ENCODE peak calls at places on chromosome 11, in six cellular contexts. J is transverse colon, B is GM23338, I is HL-60, T is upper lobe of left lung, N is H1. A is an unnamed sample.

GRCh38 chr11:96500440-96500839 is 110.6 kb downstream of the JRKL start:
- DNase-seq in J (no peak), B (no peak), I (no peak), T (no peak), N (no peak), A (no peak)

GRCh38 chr11:44618561-44619425 is 53.3 kb downstream of the CD82 start:
- DNase-seq in J (peak), B (no peak), I (no peak), T (no peak), N (peak), A (peak)

GRCh38 chr11:47864910-47865309 is 16.8 kb upstream of the NUP160 start:
- DNase-seq in J (no peak), B (no peak), I (no peak), T (no peak), N (no peak), A (no peak)

GRCh38 chr11:57434640-57435546 is 8.0 kb upstream of the SLC43A3 start:
- DNase-seq in J (no peak), B (no peak), I (peak), T (no peak), N (no peak), A (no peak)

GRCh38 chr11:46337626-46338345 is 9.5 kb upstream of the DGKZ start:
- DNase-seq in J (no peak), B (no peak), I (no peak), T (no peak), N (no peak), A (no peak)

GRCh38 chr11:6655790-6656580 is at the start of gene DCHS1:
- DNase-seq in J (peak), B (peak), I (no peak), T (peak), N (peak), A (no peak)

GRCh38 chr11:86486261-86487030 is 111.8 kb downstream of the CCDC81 start:
- DNase-seq in J (no peak), B (no peak), I (no peak), T (peak), N (no peak), A (no peak)

GRCh38 chr11:48024635-48025071 is 44.3 kb downstream of the PTPRJ start:
- DNase-seq in J (no peak), B (no peak), I (no peak), T (no peak), N (no peak), A (no peak)

GRCh38 chr11:17736921-17737817 is 2.6 kb downstream of the KCNC1 start:
- DNase-seq in J (no peak), B (no peak), I (no peak), T (no peak), N (no peak), A (no peak)

GRCh38 chr11:19437760-19438159 is 197.0 kb upstream of the E2F8 start:
- DNase-seq in J (no peak), B (no peak), I (no peak), T (no peak), N (no peak), A (no peak)

GRCh38 chr11:67373916-67374570 is 645 bp upstream of the CLCF1 start:
- DNase-seq in J (peak), B (peak), I (peak), T (peak), N (peak), A (no peak)
- TF ChIP-seq POLR2AphosphoS5 in J (no peak), B (peak), I (no peak), T (peak), N (no peak), A (peak)

GRCh38 chr11:89498845-89499448 is 7.8 kb upstream of the NOX4 start:
- DNase-seq in J (peak), B (peak), I (peak), T (no peak), N (no peak), A (no peak)
- TF ChIP-seq CTCF in J (peak), B (peak), I (peak), T (no peak), N (peak), A (no peak)

GRCh38 chr11:65274734-65275682 is 13.2 kb downstream of the POLA2 start:
- DNase-seq in J (peak), B (peak), I (no peak), T (no peak), N (no peak), A (no peak)
- TF ChIP-seq POLR2AphosphoS5 in J (peak), B (no peak), I (no peak), T (peak), N (no peak), A (no peak)

GRCh38 chr11:88421530-88421929 is 84.0 kb upstream of the CTSC start:
- DNase-seq in J (no peak), B (peak), I (peak), T (no peak), N (no peak), A (no peak)

GRCh38 chr11:88415495-88415894 is 78.0 kb upstream of the CTSC start:
- DNase-seq in J (no peak), B (no peak), I (no peak), T (no peak), N (no peak), A (no peak)

GRCh38 chr11:88424881-88425280 is 87.3 kb upstream of the CTSC start:
- DNase-seq in J (no peak), B (no peak), I (no peak), T (no peak), N (no peak), A (no peak)

GRCh38 chr11:88418508-88418907 is 81.0 kb upstream of the CTSC start:
- DNase-seq in J (no peak), B (no peak), I (no peak), T (no peak), N (no peak), A (no peak)

DNA sequence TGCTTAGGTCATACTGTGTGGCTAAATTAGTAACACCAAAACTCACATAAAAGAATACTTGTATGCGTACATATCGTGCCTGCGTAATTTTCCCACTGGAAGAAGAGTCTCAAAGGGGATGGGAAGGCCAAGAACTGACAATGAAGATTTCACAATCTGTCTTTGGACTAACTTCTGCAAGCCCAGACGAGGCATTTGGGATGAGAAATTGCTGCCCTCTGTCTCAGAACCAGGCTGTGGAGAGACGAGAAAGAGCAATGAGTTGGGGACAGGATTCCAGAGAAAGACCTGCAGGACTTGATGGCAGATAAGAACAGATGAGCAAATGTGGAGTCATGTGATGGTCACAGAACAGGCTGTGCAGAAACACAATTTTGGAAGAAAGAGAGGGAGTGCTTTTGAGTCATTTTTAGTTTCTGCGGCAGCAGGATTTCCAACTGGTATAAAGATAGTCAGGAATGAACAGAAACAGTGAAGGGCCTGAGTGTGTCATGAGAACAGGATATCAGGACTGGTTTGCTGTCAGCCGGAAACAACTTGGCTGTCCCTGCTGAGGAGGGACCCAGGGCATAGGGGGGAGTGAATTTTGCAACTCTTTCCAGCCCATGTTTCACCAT is 82.7 kb upstream of the CTSC start:
- DNase-seq in J (no peak), B (no peak), I (peak), T (no peak), N (no peak), A (peak)
- TF ChIP-seq CTCF in J (no peak), B (no peak), I (no peak), T (no peak), N (no peak), A (no peak)

GRCh38 chr11:73396251-73396930 is 20.2 kb downstream of the RELT start:
- DNase-seq in J (no peak), B (no peak), I (no peak), T (no peak), N (no peak), A (no peak)
- TF ChIP-seq POLR2AphosphoS5 in J (no peak), B (no peak), I (no peak), T (no peak), N (no peak), A (no peak)

DNA sequence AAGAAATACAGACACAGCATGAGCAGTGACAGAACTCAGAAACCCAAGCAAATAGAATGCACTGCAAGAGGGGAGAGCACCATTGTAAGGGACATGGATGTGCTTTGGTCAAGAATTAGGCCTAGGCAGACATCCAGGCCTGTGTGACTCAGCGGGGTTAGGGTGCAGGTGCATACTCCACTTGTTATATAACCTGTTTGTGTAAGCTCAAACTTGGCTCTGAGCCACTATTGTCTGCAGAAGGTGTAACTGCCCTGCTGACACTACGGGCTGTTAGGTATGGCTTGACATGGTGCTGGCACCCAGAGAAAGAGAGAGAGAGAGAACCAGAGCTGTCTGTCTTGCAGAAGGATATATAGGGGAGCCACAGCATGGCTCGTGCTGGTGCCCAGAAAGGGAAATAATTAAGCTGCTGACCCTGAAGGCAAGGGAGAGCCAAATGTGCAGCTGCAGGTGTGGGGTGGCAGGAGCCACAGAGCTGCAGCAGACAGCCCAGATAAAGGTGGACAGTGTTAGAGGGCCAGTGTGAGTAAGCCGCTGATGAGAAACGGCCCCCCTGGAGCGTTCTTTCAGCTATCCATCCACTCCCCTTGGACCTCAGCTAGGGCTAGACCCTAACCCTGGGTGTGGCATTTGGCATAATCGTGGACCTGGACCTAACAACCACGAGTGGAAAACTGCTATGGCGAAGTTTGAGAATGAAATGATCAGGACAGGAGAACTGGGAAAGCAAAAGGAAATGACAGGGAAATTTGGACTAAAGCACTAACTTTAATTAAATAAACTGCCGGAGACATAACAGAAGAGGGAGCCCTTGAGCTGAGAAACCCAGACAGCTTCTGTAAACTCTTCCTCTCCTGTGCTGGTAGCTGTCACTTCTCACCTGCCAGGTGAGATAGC is 253.0 kb upstream of the CCDC179 start:
- DNase-seq in J (peak), B (peak), I (no peak), T (no peak), N (peak), A (no peak)
- TF ChIP-seq CTCF in J (peak), B (peak), I (peak), T (no peak), N (no peak), A (no peak)

A was measured in vagina.